ENCODE peak calls at places on chromosomes 7 and 10, in five cellular contexts. F, M, B, K and G are unnamed samples.

GRCh38 chr7:116772423-116772852 is 89.9 kb upstream of the CAPZA2 start:
- DNase-seq in B (no peak), K (peak), M (peak), F (no peak), G (peak)

GRCh38 chr10:47255033-47255813 is 44.8 kb upstream of the GDF10 start:
- DNase-seq in K (no peak), M (no peak), B (no peak), F (no peak), G (no peak)

GRCh38 chr7:7911339-7911738 is 57.3 kb upstream of the GLCCI1 start:
- DNase-seq in F (no peak), M (no peak), K (peak), B (no peak), G (no peak)

GRCh38 chr7:140084972-140085371 is 22.2 kb upstream of the PARP12 start:
- DNase-seq in B (no peak), F (no peak), K (no peak), M (no peak), G (no peak)

GRCh38 chr7:111029574-111030357 is 61.2 kb upstream of the LRRN3 start:
- DNase-seq in M (peak), F (no peak), B (no peak), K (no peak), G (peak)

GRCh38 chr7:122166260-122166659 is 22.2 kb upstream of the AASS start:
- DNase-seq in B (no peak), K (no peak), M (no peak), F (no peak), G (no peak)

GRCh38 chr10:51389415-51390342 is 309.7 kb downstream of the CSTF2T start:
- DNase-seq in M (no peak), K (peak), F (peak), B (peak), G (peak)

GRCh38 chr7:26417911-26418413 is 126.3 kb downstream of the SNX10 start:
- DNase-seq in F (no peak), K (no peak), M (no peak), B (no peak), G (peak)

GRCh38 chr7:45294559-45294958 is 137.0 kb downstream of the RAMP3 start:
- DNase-seq in B (no peak), K (no peak), F (no peak), M (no peak), G (no peak)

GRCh38 chr7:152383341-152384234 is 52.2 kb downstream of the KMT2C start:
- DNase-seq in M (no peak), K (no peak), F (no peak), B (no peak), G (no peak)

GRCh38 chr7:41696323-41696916 is 6.5 kb downstream of the INHBA start:
- DNase-seq in M (no peak), F (peak), K (peak), B (peak), G (peak)

GRCh38 chr10:60258429-60258797 is 131.3 kb downstream of the ANK3 start:
- DNase-seq in M (no peak), F (no peak), B (no peak), K (no peak), G (no peak)